ENCODE peak calls at places on chromosomes 13 and 19, in ten cellular contexts. One of them, this sample, is unnamed.
A peak's percentile ranks its signal among the peaks of the same experiment; 100 is the strongest.

GRCh38 chr13:82627183-82627582 is 1255.1 kb downstream of the SLITRK1 start:
- DNase-seq in hepatocyte: no peak
- DNase-seq in H9: no peak
- DNase-seq in GM23338: no peak
- DNase-seq in neural progenitor cell: no peak
- DNase-seq in neuronal stem cell: no peak
- DNase-seq in HepG2: no peak
- DNase-seq in MM.1S: no peak
- DNase-seq in fibroblast of lung: peak; percentile 75
- DNase-seq in mammary epithelial cell: peak; percentile 79
- DNase-seq in this sample: no peak

GRCh38 chr19:51944798-51945552 is 17.7 kb downstream of the ZNF613 start:
- DNase-seq in fibroblast of lung: no peak
- DNase-seq in GM23338: peak; percentile 24
- DNase-seq in MM.1S: no peak
- DNase-seq in neuronal stem cell: no peak
- DNase-seq in HepG2: no peak
- DNase-seq in hepatocyte: no peak
- DNase-seq in mammary epithelial cell: no peak
- DNase-seq in neural progenitor cell: no peak
- DNase-seq in H9: no peak
- DNase-seq in this sample: no peak

GRCh38 chr19:38229585-38230073 is 5.6 kb upstream of the DPF1 start:
- DNase-seq in mammary epithelial cell: peak; percentile 79
- DNase-seq in H9: peak; percentile 79
- DNase-seq in hepatocyte: peak; percentile 88
- DNase-seq in neuronal stem cell: peak; percentile 75
- DNase-seq in neural progenitor cell: peak; percentile 93
- DNase-seq in fibroblast of lung: peak; percentile 86
- DNase-seq in MM.1S: peak; percentile 76
- DNase-seq in HepG2: peak; percentile 68
- DNase-seq in GM23338: peak; percentile 79
- DNase-seq in this sample: peak; percentile 96

GRCh38 chr13:63005625-63006024 is 1590.0 kb upstream of the PCDH20 start:
- DNase-seq in fibroblast of lung: no peak
- DNase-seq in hepatocyte: no peak
- DNase-seq in GM23338: no peak
- DNase-seq in neuronal stem cell: no peak
- DNase-seq in MM.1S: no peak
- DNase-seq in HepG2: no peak
- DNase-seq in H9: no peak
- DNase-seq in neural progenitor cell: no peak
- DNase-seq in mammary epithelial cell: no peak
- DNase-seq in this sample: no peak

GRCh38 chr19:53485046-53486004 is 17.8 kb downstream of the ZNF813 start:
- DNase-seq in H9: no peak
- DNase-seq in neuronal stem cell: no peak
- DNase-seq in fibroblast of lung: no peak
- DNase-seq in HepG2: no peak
- DNase-seq in GM23338: peak; percentile 56
- DNase-seq in mammary epithelial cell: no peak
- DNase-seq in neural progenitor cell: no peak
- DNase-seq in MM.1S: no peak
- DNase-seq in hepatocyte: no peak
- DNase-seq in this sample: no peak

GRCh38 chr13:41897126-41897525 is 63.8 kb downstream of the VWA8 start:
- DNase-seq in fibroblast of lung: peak; percentile 46
- DNase-seq in GM23338: no peak
- DNase-seq in neuronal stem cell: no peak
- DNase-seq in neural progenitor cell: no peak
- DNase-seq in MM.1S: no peak
- DNase-seq in mammary epithelial cell: no peak
- DNase-seq in HepG2: no peak
- DNase-seq in hepatocyte: no peak
- DNase-seq in H9: no peak
- DNase-seq in this sample: no peak

GRCh38 chr13:46369506-46370268 is 17.4 kb downstream of the RUBCNL start:
- DNase-seq in fibroblast of lung: peak; percentile 79
- DNase-seq in neuronal stem cell: no peak
- DNase-seq in H9: no peak
- DNase-seq in GM23338: no peak
- DNase-seq in mammary epithelial cell: peak; percentile 25
- DNase-seq in HepG2: no peak
- DNase-seq in MM.1S: peak; percentile 17
- DNase-seq in hepatocyte: peak; percentile 27
- DNase-seq in neural progenitor cell: no peak
- DNase-seq in this sample: peak; percentile 57

GRCh38 chr19:45125360-45125759 is 32.4 kb downstream of the PPP1R37 start:
- DNase-seq in HepG2: no peak
- DNase-seq in hepatocyte: no peak
- DNase-seq in GM23338: no peak
- DNase-seq in mammary epithelial cell: no peak
- DNase-seq in neural progenitor cell: no peak
- DNase-seq in neuronal stem cell: no peak
- DNase-seq in fibroblast of lung: no peak
- DNase-seq in MM.1S: no peak
- DNase-seq in H9: no peak
- DNase-seq in this sample: no peak

GRCh38 chr13:31929031-31929770 is 102.4 kb upstream of the FRY start:
- DNase-seq in fibroblast of lung: no peak
- DNase-seq in HepG2: no peak
- DNase-seq in hepatocyte: no peak
- DNase-seq in H9: no peak
- DNase-seq in GM23338: no peak
- DNase-seq in MM.1S: no peak
- DNase-seq in neural progenitor cell: no peak
- DNase-seq in neuronal stem cell: no peak
- DNase-seq in mammary epithelial cell: no peak
- DNase-seq in this sample: no peak

GRCh38 chr13:31925079-31925478 is 106.5 kb upstream of the FRY start:
- DNase-seq in fibroblast of lung: no peak
- DNase-seq in HepG2: no peak
- DNase-seq in GM23338: no peak
- DNase-seq in H9: no peak
- DNase-seq in neuronal stem cell: no peak
- DNase-seq in mammary epithelial cell: no peak
- DNase-seq in hepatocyte: no peak
- DNase-seq in MM.1S: no peak
- DNase-seq in neural progenitor cell: no peak
- DNase-seq in this sample: no peak

GRCh38 chr13:31930490-31930889 is 101.1 kb upstream of the FRY start:
- DNase-seq in H9: no peak
- DNase-seq in neural progenitor cell: no peak
- DNase-seq in hepatocyte: no peak
- DNase-seq in neuronal stem cell: no peak
- DNase-seq in HepG2: no peak
- DNase-seq in fibroblast of lung: no peak
- DNase-seq in GM23338: no peak
- DNase-seq in mammary epithelial cell: no peak
- DNase-seq in MM.1S: no peak
- DNase-seq in this sample: no peak

GRCh38 chr13:31927219-31927653 is 104.3 kb upstream of the FRY start:
- DNase-seq in fibroblast of lung: no peak
- DNase-seq in MM.1S: no peak
- DNase-seq in hepatocyte: peak; percentile 20
- DNase-seq in neuronal stem cell: no peak
- DNase-seq in mammary epithelial cell: no peak
- DNase-seq in HepG2: peak; percentile 19
- DNase-seq in neural progenitor cell: peak; percentile 30
- DNase-seq in GM23338: peak; percentile 21
- DNase-seq in H9: no peak
- DNase-seq in this sample: no peak

DNA sequence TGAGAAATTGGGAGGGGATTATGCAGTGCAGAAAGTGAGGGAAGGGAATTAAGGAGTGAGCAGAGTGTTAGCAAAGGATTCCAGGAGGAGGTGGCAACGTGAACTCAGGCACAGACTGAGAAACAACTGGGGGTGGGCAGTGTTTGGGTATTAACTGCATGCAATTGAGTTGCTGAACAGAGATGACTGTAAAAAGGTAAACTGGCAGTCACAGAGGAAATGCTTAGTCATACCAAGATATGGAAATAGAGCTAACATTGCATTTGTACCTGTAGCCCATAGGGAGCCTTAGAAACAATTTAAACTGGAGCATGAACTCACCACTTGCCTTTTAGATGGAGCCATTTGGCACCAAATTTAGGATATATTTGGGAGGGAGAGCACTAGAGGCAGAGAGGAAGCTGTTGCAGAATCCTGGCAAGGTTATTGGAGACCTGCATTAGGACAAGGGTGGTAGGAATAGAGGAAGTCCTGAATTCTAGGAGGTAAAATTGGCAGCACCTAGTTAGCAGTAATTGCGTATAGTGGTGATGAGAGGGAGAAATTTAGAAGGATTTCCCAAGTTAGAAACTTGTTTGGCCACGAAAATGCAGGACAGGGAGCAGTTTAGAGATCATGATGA is 100.6 kb upstream of the FRY start:
- DNase-seq in mammary epithelial cell: no peak
- DNase-seq in neuronal stem cell: no peak
- DNase-seq in HepG2: no peak
- DNase-seq in H9: no peak
- DNase-seq in neural progenitor cell: peak; percentile 29
- DNase-seq in GM23338: no peak
- DNase-seq in MM.1S: peak; percentile 10
- DNase-seq in hepatocyte: peak; percentile 14
- DNase-seq in fibroblast of lung: peak; percentile 31
- DNase-seq in this sample: no peak
- H3K4me2 ChIP-seq in mammary epithelial cell: no peak overlapping the region
- H3K4me2 ChIP-seq in neuronal stem cell: no peak overlapping the region
- H3K4me2 ChIP-seq in HepG2: peak overlapping the region; percentile 36
- H3K4me2 ChIP-seq in H9: no peak overlapping the region
- H3K4me2 ChIP-seq in neural progenitor cell: peak overlapping the region; percentile 46
- H3K4me2 ChIP-seq in GM23338: peak overlapping the region; percentile 12
- H3K4me2 ChIP-seq in MM.1S: no peak overlapping the region
- H3K4me2 ChIP-seq in hepatocyte: no peak overlapping the region
- H3K4me2 ChIP-seq in fibroblast of lung: no peak overlapping the region
- H3K4me2 ChIP-seq in this sample: no peak overlapping the region

GRCh38 chr13:100341327-100341726 is 247.3 kb downstream of the GGACT start:
- DNase-seq in H9: no peak
- DNase-seq in neuronal stem cell: no peak
- DNase-seq in fibroblast of lung: no peak
- DNase-seq in MM.1S: no peak
- DNase-seq in HepG2: no peak
- DNase-seq in hepatocyte: no peak
- DNase-seq in GM23338: no peak
- DNase-seq in mammary epithelial cell: no peak
- DNase-seq in neural progenitor cell: no peak
- DNase-seq in this sample: no peak
- H3K4me2 ChIP-seq in H9: no peak overlapping the region
- H3K4me2 ChIP-seq in neuronal stem cell: no peak overlapping the region
- H3K4me2 ChIP-seq in fibroblast of lung: no peak overlapping the region
- H3K4me2 ChIP-seq in MM.1S: peak overlapping the region; percentile 9
- H3K4me2 ChIP-seq in HepG2: no peak overlapping the region
- H3K4me2 ChIP-seq in hepatocyte: no peak overlapping the region
- H3K4me2 ChIP-seq in GM23338: no peak overlapping the region
- H3K4me2 ChIP-seq in mammary epithelial cell: no peak overlapping the region
- H3K4me2 ChIP-seq in neural progenitor cell: no peak overlapping the region
- H3K4me2 ChIP-seq in this sample: no peak overlapping the region

GRCh38 chr19:5215431-5215830 is 125.2 kb downstream of the PTPRS start:
- DNase-seq in GM23338: no peak
- DNase-seq in H9: no peak
- DNase-seq in neural progenitor cell: no peak
- DNase-seq in neuronal stem cell: no peak
- DNase-seq in MM.1S: no peak
- DNase-seq in fibroblast of lung: no peak
- DNase-seq in mammary epithelial cell: no peak
- DNase-seq in HepG2: no peak
- DNase-seq in hepatocyte: no peak
- DNase-seq in this sample: no peak

GRCh38 chr19:5216141-5216847 is 124.3 kb downstream of the PTPRS start:
- DNase-seq in neuronal stem cell: no peak
- DNase-seq in fibroblast of lung: no peak
- DNase-seq in hepatocyte: no peak
- DNase-seq in GM23338: no peak
- DNase-seq in HepG2: no peak
- DNase-seq in mammary epithelial cell: no peak
- DNase-seq in neural progenitor cell: no peak
- DNase-seq in MM.1S: no peak
- DNase-seq in H9: no peak
- DNase-seq in this sample: peak; percentile 11

GRCh38 chr19:5213667-5214066 is 126.9 kb downstream of the PTPRS start:
- DNase-seq in mammary epithelial cell: no peak
- DNase-seq in HepG2: no peak
- DNase-seq in neuronal stem cell: no peak
- DNase-seq in neural progenitor cell: no peak
- DNase-seq in MM.1S: no peak
- DNase-seq in fibroblast of lung: no peak
- DNase-seq in H9: no peak
- DNase-seq in GM23338: no peak
- DNase-seq in hepatocyte: no peak
- DNase-seq in this sample: no peak

GRCh38 chr19:5214371-5214770 is 126.2 kb downstream of the PTPRS start:
- DNase-seq in H9: no peak
- DNase-seq in mammary epithelial cell: no peak
- DNase-seq in fibroblast of lung: no peak
- DNase-seq in GM23338: no peak
- DNase-seq in neuronal stem cell: no peak
- DNase-seq in neural progenitor cell: no peak
- DNase-seq in hepatocyte: no peak
- DNase-seq in MM.1S: no peak
- DNase-seq in HepG2: no peak
- DNase-seq in this sample: no peak

DNA sequence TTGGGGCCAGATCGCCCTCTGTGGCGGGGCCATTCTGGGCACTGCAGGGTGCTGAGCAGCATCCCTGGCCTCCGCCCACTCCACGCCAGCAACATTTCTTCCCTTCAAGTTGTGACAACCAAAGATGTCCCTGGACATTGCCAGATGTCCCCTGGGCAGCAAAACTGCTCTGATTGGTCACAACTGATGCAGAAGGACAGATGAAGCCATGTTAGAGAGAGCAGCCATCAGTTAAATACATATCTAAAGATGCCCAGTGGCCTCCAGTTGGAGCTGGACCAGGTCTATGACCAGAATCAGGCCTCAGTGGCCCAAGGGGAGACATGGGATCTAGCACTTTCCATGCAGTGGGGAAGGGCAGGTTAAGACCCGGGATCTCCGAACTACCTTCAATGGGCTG is 125.7 kb downstream of the PTPRS start:
- DNase-seq in HepG2: no peak
- DNase-seq in fibroblast of lung: no peak
- DNase-seq in GM23338: no peak
- DNase-seq in neural progenitor cell: no peak
- DNase-seq in neuronal stem cell: no peak
- DNase-seq in H9: no peak
- DNase-seq in mammary epithelial cell: no peak
- DNase-seq in hepatocyte: no peak
- DNase-seq in MM.1S: no peak
- DNase-seq in this sample: no peak
- H3K4me2 ChIP-seq in HepG2: no peak overlapping the region
- H3K4me2 ChIP-seq in fibroblast of lung: no peak overlapping the region
- H3K4me2 ChIP-seq in GM23338: no peak overlapping the region
- H3K4me2 ChIP-seq in neural progenitor cell: no peak overlapping the region
- H3K4me2 ChIP-seq in neuronal stem cell: no peak overlapping the region
- H3K4me2 ChIP-seq in H9: no peak overlapping the region
- H3K4me2 ChIP-seq in mammary epithelial cell: no peak overlapping the region
- H3K4me2 ChIP-seq in hepatocyte: no peak overlapping the region
- H3K4me2 ChIP-seq in MM.1S: no peak overlapping the region
- H3K4me2 ChIP-seq in this sample: no peak overlapping the region

GRCh38 chr19:16380943-16381755 is 56.5 kb downstream of the KLF2 start:
- DNase-seq in hepatocyte: no peak
- DNase-seq in HepG2: no peak
- DNase-seq in mammary epithelial cell: no peak
- DNase-seq in MM.1S: no peak
- DNase-seq in neuronal stem cell: no peak
- DNase-seq in H9: no peak
- DNase-seq in GM23338: no peak
- DNase-seq in neural progenitor cell: no peak
- DNase-seq in fibroblast of lung: no peak
- DNase-seq in this sample: no peak

GRCh38 chr19:16382775-16383543 is 58.3 kb downstream of the KLF2 start:
- DNase-seq in mammary epithelial cell: peak; percentile 59
- DNase-seq in neural progenitor cell: peak; percentile 88
- DNase-seq in H9: peak; percentile 90
- DNase-seq in HepG2: peak; percentile 36
- DNase-seq in fibroblast of lung: peak; percentile 72
- DNase-seq in GM23338: peak; percentile 91
- DNase-seq in hepatocyte: peak; percentile 87
- DNase-seq in neuronal stem cell: peak; percentile 58
- DNase-seq in MM.1S: peak; percentile 78
- DNase-seq in this sample: peak; percentile 82

GRCh38 chr19:16380314-16380695 is 55.7 kb downstream of the KLF2 start:
- DNase-seq in neuronal stem cell: no peak
- DNase-seq in GM23338: no peak
- DNase-seq in neural progenitor cell: no peak
- DNase-seq in mammary epithelial cell: no peak
- DNase-seq in fibroblast of lung: no peak
- DNase-seq in MM.1S: no peak
- DNase-seq in H9: no peak
- DNase-seq in hepatocyte: no peak
- DNase-seq in HepG2: no peak
- DNase-seq in this sample: no peak

GRCh38 chr19:16383584-16384161 is 59.0 kb downstream of the KLF2 start:
- DNase-seq in MM.1S: no peak
- DNase-seq in neuronal stem cell: no peak
- DNase-seq in fibroblast of lung: no peak
- DNase-seq in HepG2: no peak
- DNase-seq in hepatocyte: no peak
- DNase-seq in GM23338: no peak
- DNase-seq in mammary epithelial cell: no peak
- DNase-seq in neural progenitor cell: no peak
- DNase-seq in H9: no peak
- DNase-seq in this sample: no peak

DNA sequence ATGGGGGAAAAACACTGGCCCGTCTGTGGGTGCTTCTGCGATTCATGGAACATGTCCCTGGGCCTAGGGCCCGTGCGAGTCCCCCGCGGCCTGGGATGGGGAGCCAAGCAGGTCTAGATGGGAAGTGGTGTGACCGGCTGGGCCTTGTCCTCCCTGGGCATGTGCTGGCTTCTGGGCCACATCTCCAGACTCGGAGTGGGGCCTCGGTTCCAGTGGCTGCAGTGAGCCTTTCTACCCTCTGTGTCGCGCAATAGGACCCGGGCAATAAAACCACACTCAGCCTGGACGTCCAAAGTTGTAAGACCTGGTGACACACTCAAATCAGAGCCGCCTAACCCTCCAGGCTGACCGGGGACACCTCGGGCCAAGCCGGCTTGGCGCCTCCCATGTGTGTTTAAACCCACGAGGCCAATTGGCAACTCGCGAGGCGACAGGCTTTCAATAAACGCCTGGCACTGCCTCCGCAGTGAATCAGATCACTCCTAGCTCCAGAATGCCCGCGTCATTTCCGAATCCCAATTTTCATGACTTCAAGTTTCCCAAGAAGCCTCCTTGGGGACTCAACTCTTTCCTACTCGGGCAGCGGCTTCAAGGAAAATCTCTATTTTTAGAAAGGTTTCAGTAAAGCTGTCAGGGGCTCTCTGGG is 57.3 kb downstream of the KLF2 start:
- DNase-seq in mammary epithelial cell: no peak
- DNase-seq in neural progenitor cell: no peak
- DNase-seq in GM23338: no peak
- DNase-seq in HepG2: no peak
- DNase-seq in neuronal stem cell: no peak
- DNase-seq in MM.1S: no peak
- DNase-seq in fibroblast of lung: no peak
- DNase-seq in H9: no peak
- DNase-seq in hepatocyte: no peak
- DNase-seq in this sample: no peak
- H3K4me2 ChIP-seq in mammary epithelial cell: no peak overlapping the region
- H3K4me2 ChIP-seq in neural progenitor cell: no peak overlapping the region
- H3K4me2 ChIP-seq in GM23338: no peak overlapping the region
- H3K4me2 ChIP-seq in HepG2: no peak overlapping the region
- H3K4me2 ChIP-seq in neuronal stem cell: no peak overlapping the region
- H3K4me2 ChIP-seq in MM.1S: no peak overlapping the region
- H3K4me2 ChIP-seq in fibroblast of lung: peak overlapping the region; percentile 17
- H3K4me2 ChIP-seq in H9: no peak overlapping the region
- H3K4me2 ChIP-seq in hepatocyte: no peak overlapping the region
- H3K4me2 ChIP-seq in this sample: peak overlapping the region; percentile 46

This sample was measured in OCI-LY7.